ENCODE peak calls at places on chromosome 18, in four cellular contexts. One of them, this sample, is unnamed.

GRCh38 chr18:48991299-48992055 is 40.7 kb upstream of the SMAD7 start:
- DNase-seq in K562: no peak
- DNase-seq in activated CD8-positive, alpha-beta memory T cell treated with anti-CD3 and anti-CD28 coated beads for 24 hours: no peak
- DNase-seq in posterior vena cava: peak; percentile 78
- DNase-seq in this sample: no peak

GRCh38 chr18:41073372-41073954 is 881.6 kb upstream of the PIK3C3 start:
- DNase-seq in K562: no peak
- DNase-seq in activated CD8-positive, alpha-beta memory T cell treated with anti-CD3 and anti-CD28 coated beads for 24 hours: no peak
- DNase-seq in posterior vena cava: no peak
- DNase-seq in this sample: no peak

GRCh38 chr18:59455728-59456276 is 96.7 kb upstream of the LMAN1 start:
- DNase-seq in K562: no peak
- DNase-seq in posterior vena cava: no peak
- DNase-seq in activated CD8-positive, alpha-beta memory T cell treated with anti-CD3 and anti-CD28 coated beads for 24 hours: no peak
- DNase-seq in this sample: no peak

GRCh38 chr18:75207298-75208054 is 1.5 kb downstream of the PTGR3 start:
- DNase-seq in activated CD8-positive, alpha-beta memory T cell treated with anti-CD3 and anti-CD28 coated beads for 24 hours: no peak
- DNase-seq in K562: no peak
- DNase-seq in posterior vena cava: no peak
- DNase-seq in this sample: no peak

GRCh38 chr18:26649193-26649543 is 100.8 kb upstream of the KCTD1 start:
- DNase-seq in activated CD8-positive, alpha-beta memory T cell treated with anti-CD3 and anti-CD28 coated beads for 24 hours: no peak
- DNase-seq in K562: no peak
- DNase-seq in posterior vena cava: no peak
- DNase-seq in this sample: no peak

GRCh38 chr18:36934884-36935283 is 106.0 kb downstream of the KIAA1328 start:
- DNase-seq in activated CD8-positive, alpha-beta memory T cell treated with anti-CD3 and anti-CD28 coated beads for 24 hours: no peak
- DNase-seq in K562: no peak
- DNase-seq in posterior vena cava: no peak
- DNase-seq in this sample: no peak

GRCh38 chr18:715626-716025 is 3.2 kb upstream of the ENOSF1 start:
- DNase-seq in activated CD8-positive, alpha-beta memory T cell treated with anti-CD3 and anti-CD28 coated beads for 24 hours: no peak
- DNase-seq in K562: no peak
- DNase-seq in posterior vena cava: no peak
- DNase-seq in this sample: no peak

GRCh38 chr18:32072321-32072720 is 19.4 kb upstream of the RNF138 start:
- DNase-seq in posterior vena cava: no peak
- DNase-seq in K562: peak; percentile 45
- DNase-seq in activated CD8-positive, alpha-beta memory T cell treated with anti-CD3 and anti-CD28 coated beads for 24 hours: no peak
- DNase-seq in this sample: no peak

GRCh38 chr18:26549486-26550435 is 1.4 kb upstream of the KCTD1 start:
- DNase-seq in posterior vena cava: peak; percentile 88
- DNase-seq in activated CD8-positive, alpha-beta memory T cell treated with anti-CD3 and anti-CD28 coated beads for 24 hours: peak; percentile 65
- DNase-seq in K562: no peak
- DNase-seq in this sample: peak; percentile 46

GRCh38 chr18:77124452-77124922 is 8.1 kb downstream of the MBP start:
- DNase-seq in activated CD8-positive, alpha-beta memory T cell treated with anti-CD3 and anti-CD28 coated beads for 24 hours: peak; percentile 82
- DNase-seq in K562: no peak
- DNase-seq in posterior vena cava: peak; percentile 48
- DNase-seq in this sample: no peak

GRCh38 chr18:2981212-2981728 is 31.7 kb downstream of the LPIN2 start:
- DNase-seq in K562: no peak
- DNase-seq in activated CD8-positive, alpha-beta memory T cell treated with anti-CD3 and anti-CD28 coated beads for 24 hours: no peak
- DNase-seq in posterior vena cava: no peak
- DNase-seq in this sample: no peak

GRCh38 chr18:59909289-59910036 is 9.7 kb downstream of the PMAIP1 start:
- DNase-seq in posterior vena cava: no peak
- DNase-seq in K562: no peak
- DNase-seq in activated CD8-positive, alpha-beta memory T cell treated with anti-CD3 and anti-CD28 coated beads for 24 hours: no peak
- DNase-seq in this sample: no peak

GRCh38 chr18:73614812-73615211 is 532.8 kb downstream of the FBXO15 start:
- DNase-seq in activated CD8-positive, alpha-beta memory T cell treated with anti-CD3 and anti-CD28 coated beads for 24 hours: no peak
- DNase-seq in posterior vena cava: no peak
- DNase-seq in K562: no peak
- DNase-seq in this sample: no peak

GRCh38 chr18:8177330-8178016 is 431.8 kb upstream of the RAB12 start:
- DNase-seq in K562: no peak
- DNase-seq in activated CD8-positive, alpha-beta memory T cell treated with anti-CD3 and anti-CD28 coated beads for 24 hours: no peak
- DNase-seq in posterior vena cava: no peak
- DNase-seq in this sample: no peak

GRCh38 chr18:52288403-52289004 is 51.5 kb upstream of the DCC start:
- DNase-seq in K562: peak; percentile 6
- DNase-seq in activated CD8-positive, alpha-beta memory T cell treated with anti-CD3 and anti-CD28 coated beads for 24 hours: no peak
- DNase-seq in posterior vena cava: no peak
- DNase-seq in this sample: peak; percentile 42

GRCh38 chr18:4658804-4659203 is 203.7 kb upstream of the DLGAP1 start:
- DNase-seq in K562: no peak
- DNase-seq in activated CD8-positive, alpha-beta memory T cell treated with anti-CD3 and anti-CD28 coated beads for 24 hours: no peak
- DNase-seq in posterior vena cava: no peak
- DNase-seq in this sample: no peak

GRCh38 chr18:52748343-52748742 is 408.3 kb downstream of the DCC start:
- DNase-seq in K562: no peak
- DNase-seq in activated CD8-positive, alpha-beta memory T cell treated with anti-CD3 and anti-CD28 coated beads for 24 hours: no peak
- DNase-seq in posterior vena cava: no peak
- DNase-seq in this sample: no peak

GRCh38 chr18:8816805-8817204 is 111.4 kb downstream of the MTCL1 start:
- DNase-seq in posterior vena cava: no peak
- DNase-seq in activated CD8-positive, alpha-beta memory T cell treated with anti-CD3 and anti-CD28 coated beads for 24 hours: no peak
- DNase-seq in K562: no peak
- DNase-seq in this sample: no peak

GRCh38 chr18:7626922-7627440 is 59.9 kb downstream of the PTPRM start:
- DNase-seq in K562: no peak
- DNase-seq in posterior vena cava: no peak
- DNase-seq in activated CD8-positive, alpha-beta memory T cell treated with anti-CD3 and anti-CD28 coated beads for 24 hours: no peak
- DNase-seq in this sample: no peak

GRCh38 chr18:22167091-22167470 is 2.3 kb upstream of the GATA6 start:
- DNase-seq in activated CD8-positive, alpha-beta memory T cell treated with anti-CD3 and anti-CD28 coated beads for 24 hours: no peak
- DNase-seq in posterior vena cava: no peak
- DNase-seq in K562: no peak
- DNase-seq in this sample: peak; percentile 41

GRCh38 chr18:23053756-23054457 is 81.4 kb upstream of the CABLES1 start:
- DNase-seq in K562: no peak
- DNase-seq in activated CD8-positive, alpha-beta memory T cell treated with anti-CD3 and anti-CD28 coated beads for 24 hours: no peak
- DNase-seq in posterior vena cava: no peak
- DNase-seq in this sample: peak; percentile 31

GRCh38 chr18:76265375-76266225 is 229.4 kb downstream of the ZNF516 start:
- DNase-seq in posterior vena cava: no peak
- DNase-seq in activated CD8-positive, alpha-beta memory T cell treated with anti-CD3 and anti-CD28 coated beads for 24 hours: no peak
- DNase-seq in K562: no peak
- DNase-seq in this sample: no peak

GRCh38 chr18:76491801-76492668 is 3.0 kb downstream of the ZNF516 start:
- DNase-seq in posterior vena cava: peak; percentile 88
- DNase-seq in K562: no peak
- DNase-seq in activated CD8-positive, alpha-beta memory T cell treated with anti-CD3 and anti-CD28 coated beads for 24 hours: peak; percentile 83
- DNase-seq in this sample: peak; percentile 48

GRCh38 chr18:61308795-61309393 is 24.3 kb upstream of the CDH20 start:
- DNase-seq in activated CD8-positive, alpha-beta memory T cell treated with anti-CD3 and anti-CD28 coated beads for 24 hours: no peak
- DNase-seq in K562: no peak
- DNase-seq in posterior vena cava: no peak
- DNase-seq in this sample: no peak

GRCh38 chr18:79315589-79315988 is 80.1 kb upstream of the NFATC1 start:
- DNase-seq in K562: no peak
- DNase-seq in activated CD8-positive, alpha-beta memory T cell treated with anti-CD3 and anti-CD28 coated beads for 24 hours: no peak
- DNase-seq in posterior vena cava: no peak
- DNase-seq in this sample: no peak

GRCh38 chr18:48563027-48563426 is 24.2 kb downstream of the CTIF start:
- DNase-seq in K562: peak; percentile 24
- DNase-seq in posterior vena cava: peak; percentile 31
- DNase-seq in activated CD8-positive, alpha-beta memory T cell treated with anti-CD3 and anti-CD28 coated beads for 24 hours: no peak
- DNase-seq in this sample: no peak

GRCh38 chr18:64208531-64208930 is 59.6 kb upstream of the LINC00305 start:
- DNase-seq in K562: no peak
- DNase-seq in activated CD8-positive, alpha-beta memory T cell treated with anti-CD3 and anti-CD28 coated beads for 24 hours: no peak
- DNase-seq in posterior vena cava: no peak
- DNase-seq in this sample: no peak

GRCh38 chr18:61963705-61964104 is 70.9 kb upstream of the RNF152 start:
- DNase-seq in activated CD8-positive, alpha-beta memory T cell treated with anti-CD3 and anti-CD28 coated beads for 24 hours: no peak
- DNase-seq in posterior vena cava: no peak
- DNase-seq in K562: no peak
- DNase-seq in this sample: no peak

GRCh38 chr18:43961713-43962112 is 684.4 kb upstream of the SYT4 start:
- DNase-seq in posterior vena cava: no peak
- DNase-seq in activated CD8-positive, alpha-beta memory T cell treated with anti-CD3 and anti-CD28 coated beads for 24 hours: no peak
- DNase-seq in K562: no peak
- DNase-seq in this sample: no peak

GRCh38 chr18:41853280-41853679 is 101.8 kb upstream of the PIK3C3 start:
- DNase-seq in activated CD8-positive, alpha-beta memory T cell treated with anti-CD3 and anti-CD28 coated beads for 24 hours: no peak
- DNase-seq in K562: no peak
- DNase-seq in posterior vena cava: no peak
- DNase-seq in this sample: no peak

GRCh38 chr18:56124186-56124585 is 514.2 kb downstream of the TXNL1 start:
- DNase-seq in K562: no peak
- DNase-seq in activated CD8-positive, alpha-beta memory T cell treated with anti-CD3 and anti-CD28 coated beads for 24 hours: no peak
- DNase-seq in posterior vena cava: no peak
- DNase-seq in this sample: no peak

This sample was measured in glutamatergic neuron.